ENCODE peak calls at places on chromosomes 11 and 22, in six cellular contexts. Y, O, N, V, R and T are unnamed samples.

GRCh38 chr11:13043912-13044628 is 35.0 kb downstream of the RASSF10 start:
- DNase-seq in Y (no peak), O (no peak), N (peak), V (no peak), R (no peak), T (no peak)

GRCh38 chr11:124115782-124116616 is 749 bp downstream of the VWA5A start:
- DNase-seq in Y (no peak), O (no peak), N (no peak), V (no peak), R (no peak), T (no peak)

GRCh38 chr22:49446145-49446758 is 381.4 kb downstream of the BRD1 start:
- DNase-seq in Y (no peak), O (no peak), N (no peak), V (no peak), R (no peak), T (no peak)

GRCh38 chr11:100711984-100712383 is 24.9 kb downstream of the ARHGAP42 start:
- DNase-seq in Y (no peak), O (no peak), N (no peak), V (no peak), R (no peak), T (no peak)

GRCh38 chr22:28585324-28585723 is 94.3 kb downstream of the TTC28 start:
- DNase-seq in Y (no peak), O (no peak), N (no peak), V (no peak), R (no peak), T (no peak)

GRCh38 chr11:69962152-69962551 is 116.0 kb upstream of the ANO1 start:
- DNase-seq in Y (no peak), O (no peak), N (no peak), V (no peak), R (no peak), T (peak)

GRCh38 chr11:4018641-4019040 is 76.0 kb upstream of the RRM1 start:
- DNase-seq in Y (no peak), O (no peak), N (no peak), V (no peak), R (peak), T (peak)

GRCh38 chr11:60790726-60791125 is 5.6 kb downstream of the MS4A10 start:
- DNase-seq in Y (no peak), O (no peak), N (no peak), V (no peak), R (no peak), T (no peak)

GRCh38 chr22:44497218-44497903 is 672 bp downstream of the RTL6 start:
- DNase-seq in Y (no peak), O (no peak), N (no peak), V (no peak), R (peak), T (no peak)

GRCh38 chr11:30406978-30407762 is 84.3 kb downstream of the ARL14EP start:
- DNase-seq in Y (no peak), O (no peak), N (no peak), V (no peak), R (peak), T (no peak)

GRCh38 chr11:65166893-65167292 is 3.1 kb upstream of the SPDYC start:
- DNase-seq in Y (no peak), O (no peak), N (no peak), V (no peak), R (no peak), T (no peak)

GRCh38 chr11:83649468-83649915 is 363.3 kb upstream of the CCDC90B start:
- DNase-seq in Y (no peak), O (no peak), N (no peak), V (no peak), R (no peak), T (no peak)

GRCh38 chr11:134760957-134761356 is 348.9 kb upstream of the B3GAT1 start:
- DNase-seq in Y (no peak), O (no peak), N (no peak), V (no peak), R (no peak), T (no peak)

GRCh38 chr11:107591098-107591445 is at the start of gene ELMOD1:
- DNase-seq in Y (no peak), O (no peak), N (peak), V (peak), R (no peak), T (peak)

GRCh38 chr11:34213366-34213765 is 107.9 kb downstream of the NAT10 start:
- DNase-seq in Y (no peak), O (no peak), N (no peak), V (no peak), R (no peak), T (peak)

GRCh38 chr11:1943977-1944376 is 3.2 kb upstream of the MRPL23 start:
- DNase-seq in Y (no peak), O (no peak), N (peak), V (no peak), R (no peak), T (peak)

GRCh38 chr22:35378547-35379078 is 2.3 kb upstream of the HMOX1 start:
- DNase-seq in Y (no peak), O (no peak), N (no peak), V (no peak), R (no peak), T (no peak)

GRCh38 chr11:112610996-112611795 is 350.0 kb upstream of the NCAM1 start:
- DNase-seq in Y (no peak), O (no peak), N (peak), V (no peak), R (peak), T (peak)

GRCh38 chr11:70587095-70587389 is 188.7 kb downstream of the CTTN start:
- DNase-seq in Y (no peak), O (no peak), N (no peak), V (no peak), R (no peak), T (no peak)

GRCh38 chr22:37457093-37457893 is 28.9 kb downstream of the MFNG start:
- DNase-seq in Y (no peak), O (peak), N (peak), V (peak), R (peak), T (no peak)

GRCh38 chr11:11463397-11463796 is 110.3 kb upstream of the CSNK2A3 start:
- DNase-seq in Y (no peak), O (no peak), N (peak), V (no peak), R (peak), T (no peak)